ENCODE peak calls at places on chromosomes 13 and 19, in nine cellular contexts. Z, W, S, H, D, T, G, Y and I are unnamed samples. For H3K4me1, the result is how much of the 10 kb centered on the place peaks cover.

GRCh38 chr13:51624207-51624606 is 39.9 kb downstream of the WDFY2 start:
- DNase-seq in Z (no peak), W (no peak), S (no peak), H (no peak), D (no peak), T (no peak), G (no peak), Y (no peak), I (no peak)

GRCh38 chr13:51249254-51249653 is 27.1 kb downstream of the FAM124A start:
- DNase-seq in Z (no peak), W (no peak), S (no peak), H (no peak), D (no peak), T (no peak), G (peak), Y (peak), I (peak)

GRCh38 chr13:32650705-32651311 is 64.6 kb downstream of the PDS5B start:
- DNase-seq in Z (peak), W (peak), S (peak), H (no peak), D (no peak), T (peak), G (peak), Y (peak), I (peak)

GRCh38 chr19:45356760-45357444 is 13.5 kb downstream of the ERCC2 start:
- DNase-seq in Z (no peak), W (no peak), S (no peak), H (no peak), D (no peak), T (no peak), G (no peak), Y (no peak), I (no peak)

GRCh38 chr13:49436890-49437289 is 7.0 kb downstream of the CAB39L start:
- DNase-seq in Z (peak), W (no peak), S (peak), H (peak), D (no peak), T (no peak), G (peak), Y (peak), I (peak)

GRCh38 chr19:16366433-16367268 is 42.0 kb downstream of the KLF2 start:
- DNase-seq in Z (no peak), W (no peak), S (no peak), H (no peak), D (no peak), T (no peak), G (no peak), Y (no peak), I (no peak)

GRCh38 chr13:52449323-52450011 is 967 bp downstream of the VPS36 start:
- DNase-seq in Z (no peak), W (peak), S (no peak), H (no peak), D (no peak), T (no peak), G (no peak), Y (peak), I (no peak)

GRCh38 chr13:94163535-94163934 is 315.9 kb downstream of the DCT start:
- DNase-seq in Z (no peak), W (no peak), S (no peak), H (no peak), D (no peak), T (no peak), G (no peak), Y (no peak), I (no peak)

GRCh38 chr13:46211116-46211515 is 612 bp upstream of the LRRC63 start:
- DNase-seq in Z (peak), W (peak), S (no peak), H (no peak), D (no peak), T (no peak), G (no peak), Y (no peak), I (no peak)

GRCh38 chr19:10915511-10916091 is 12.8 kb downstream of the YIPF2 start:
- DNase-seq in Z (no peak), W (no peak), S (peak), H (no peak), D (no peak), T (no peak), G (peak), Y (peak), I (peak)

DNA sequence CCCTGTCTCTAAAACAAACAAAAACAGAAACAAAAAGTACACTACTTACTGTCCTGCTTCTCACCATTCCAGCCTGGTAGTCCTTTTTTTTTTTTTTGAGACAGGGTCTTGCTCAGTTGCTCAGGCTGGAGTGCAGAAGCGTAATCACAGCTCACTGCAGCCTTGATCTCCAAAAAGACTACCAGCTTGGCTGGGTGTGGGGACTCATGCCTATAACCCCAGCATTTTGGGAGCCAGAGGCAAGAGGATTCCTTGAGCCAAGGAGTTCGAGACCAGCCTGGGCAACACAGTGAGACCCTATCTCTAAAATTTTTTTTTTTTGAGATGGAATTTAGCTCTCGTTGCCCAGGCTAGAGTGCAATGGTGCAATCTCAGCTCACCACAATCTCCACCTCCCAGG is 5.1 kb upstream of the GDF15 start:
- DNase-seq in Z (no peak), W (no peak), S (no peak), H (no peak), D (no peak), T (no peak), G (no peak), Y (no peak), I (no peak)
- H3K4me1 ChIP-seq in Z (half or more), W (under half), S (under half), H (under half), D (under half), T (under half), G (under half), Y (under half), I (under half)

DNA sequence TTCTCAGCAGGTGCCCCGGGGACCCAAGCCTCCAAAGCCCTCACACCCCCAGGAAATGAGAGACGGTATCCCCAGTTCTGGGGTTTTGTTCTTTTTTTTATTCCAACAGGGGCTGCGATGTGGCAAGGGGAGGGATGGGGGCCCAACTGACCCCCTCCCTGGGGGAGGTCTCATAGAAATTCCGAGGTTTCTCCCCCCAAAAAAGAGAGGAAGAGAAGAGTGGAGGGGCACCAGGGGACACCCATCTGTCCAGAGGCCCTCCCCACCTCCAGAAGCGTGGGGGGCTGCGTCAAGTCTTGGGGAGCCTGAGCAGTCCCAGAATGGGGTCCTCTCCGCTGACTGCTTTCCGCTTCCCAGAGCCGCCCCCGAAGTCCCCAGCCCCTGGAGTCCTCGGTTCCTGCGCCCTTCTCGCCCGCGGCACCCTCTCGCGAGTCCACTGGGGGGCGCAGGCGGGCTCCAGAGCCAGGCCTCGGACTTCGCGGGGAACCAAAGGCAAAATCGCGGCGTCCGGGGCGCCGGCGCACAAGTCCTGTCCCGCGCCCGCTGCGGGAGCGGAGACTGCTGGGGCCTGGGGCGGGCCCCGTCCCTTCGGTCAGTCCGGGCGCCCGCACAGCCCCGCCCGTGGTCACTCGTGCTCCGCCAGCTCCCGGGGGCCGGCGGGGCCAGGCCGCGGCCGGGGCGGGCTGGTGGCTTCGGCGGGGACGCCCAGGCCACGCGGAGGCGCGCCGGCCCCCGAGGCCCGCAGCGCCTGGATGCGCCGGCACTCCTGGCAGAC is 4.4 kb upstream of the ATP1A3 start:
- DNase-seq in Z (peak), W (no peak), S (peak), H (peak), D (no peak), T (no peak), G (peak), Y (no peak), I (no peak)
- H3K27ac ChIP-seq in Z (peak), W (no peak), S (no peak), H (no peak), D (no peak), T (no peak), G (no peak), Y (no peak), I (no peak)

GRCh38 chr19:1290245-1290698 is 4.6 kb downstream of the EFNA2 start:
- DNase-seq in Z (no peak), W (no peak), S (no peak), H (no peak), D (no peak), T (no peak), G (no peak), Y (no peak), I (no peak)
- H3K4me1 ChIP-seq in Z (under half), W (under half), S (under half), H (under half), D (under half), T (under half), G (under half), Y (under half), I (under half)

DNA sequence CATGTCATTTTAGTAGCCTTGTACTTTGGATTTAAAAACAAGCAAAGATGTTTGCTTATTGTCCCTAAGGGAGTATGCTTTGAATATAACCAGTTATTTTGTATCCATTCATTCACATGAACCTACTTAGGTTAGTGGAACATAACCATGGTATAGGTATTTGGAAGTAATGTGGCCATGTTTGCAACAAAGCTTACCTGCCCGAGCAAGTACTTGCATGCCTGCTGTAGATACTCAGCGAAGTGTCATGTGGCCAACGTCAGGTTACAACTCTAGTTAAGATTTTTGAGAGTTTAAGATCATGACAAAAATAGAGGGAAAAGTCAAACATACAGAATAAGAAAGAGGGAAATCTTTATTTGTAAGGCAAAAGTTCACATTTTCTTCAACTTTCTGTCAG is 57.2 kb downstream of the COG6 start:
- DNase-seq in Z (no peak), W (no peak), S (no peak), H (no peak), D (no peak), T (no peak), G (no peak), Y (peak), I (no peak)
- H3K27ac ChIP-seq in Z (no peak), W (no peak), S (no peak), H (no peak), D (no peak), T (no peak), G (no peak), Y (peak), I (no peak)

GRCh38 chr19:21396893-21397572 is at the start of gene ZNF493:
- DNase-seq in Z (peak), W (peak), S (peak), H (peak), D (peak), T (peak), G (peak), Y (peak), I (peak)

GRCh38 chr19:21396121-21396520 is 812 bp upstream of the ZNF493 start:
- DNase-seq in Z (no peak), W (no peak), S (no peak), H (no peak), D (no peak), T (no peak), G (no peak), Y (no peak), I (no peak)

GRCh38 chr19:21402303-21402985 is 5.5 kb downstream of the ZNF493 start:
- DNase-seq in Z (no peak), W (no peak), S (no peak), H (no peak), D (no peak), T (no peak), G (no peak), Y (no peak), I (no peak)

GRCh38 chr19:21398851-21399250 is 1.9 kb downstream of the ZNF493 start:
- DNase-seq in Z (no peak), W (no peak), S (peak), H (no peak), D (no peak), T (no peak), G (peak), Y (peak), I (peak)
- H3K4me1 ChIP-seq in Z (under half), W (under half), S (under half), H (under half), D (under half), T (under half), G (under half), Y (under half), I (under half)

GRCh38 chr19:30222428-30222873 is 149.7 kb upstream of the ZNF536 start:
- DNase-seq in Z (no peak), W (no peak), S (peak), H (peak), D (no peak), T (no peak), G (no peak), Y (no peak), I (no peak)

GRCh38 chr19:30225615-30226463 is 146.3 kb upstream of the ZNF536 start:
- DNase-seq in Z (no peak), W (no peak), S (peak), H (no peak), D (no peak), T (no peak), G (no peak), Y (no peak), I (no peak)

GRCh38 chr19:30222993-30223865 is 149.0 kb upstream of the ZNF536 start:
- DNase-seq in Z (no peak), W (no peak), S (no peak), H (no peak), D (no peak), T (no peak), G (no peak), Y (no peak), I (no peak)

GRCh38 chr19:30224689-30225606 is 147.2 kb upstream of the ZNF536 start:
- DNase-seq in Z (peak), W (no peak), S (peak), H (no peak), D (no peak), T (no peak), G (no peak), Y (no peak), I (no peak)

DNA sequence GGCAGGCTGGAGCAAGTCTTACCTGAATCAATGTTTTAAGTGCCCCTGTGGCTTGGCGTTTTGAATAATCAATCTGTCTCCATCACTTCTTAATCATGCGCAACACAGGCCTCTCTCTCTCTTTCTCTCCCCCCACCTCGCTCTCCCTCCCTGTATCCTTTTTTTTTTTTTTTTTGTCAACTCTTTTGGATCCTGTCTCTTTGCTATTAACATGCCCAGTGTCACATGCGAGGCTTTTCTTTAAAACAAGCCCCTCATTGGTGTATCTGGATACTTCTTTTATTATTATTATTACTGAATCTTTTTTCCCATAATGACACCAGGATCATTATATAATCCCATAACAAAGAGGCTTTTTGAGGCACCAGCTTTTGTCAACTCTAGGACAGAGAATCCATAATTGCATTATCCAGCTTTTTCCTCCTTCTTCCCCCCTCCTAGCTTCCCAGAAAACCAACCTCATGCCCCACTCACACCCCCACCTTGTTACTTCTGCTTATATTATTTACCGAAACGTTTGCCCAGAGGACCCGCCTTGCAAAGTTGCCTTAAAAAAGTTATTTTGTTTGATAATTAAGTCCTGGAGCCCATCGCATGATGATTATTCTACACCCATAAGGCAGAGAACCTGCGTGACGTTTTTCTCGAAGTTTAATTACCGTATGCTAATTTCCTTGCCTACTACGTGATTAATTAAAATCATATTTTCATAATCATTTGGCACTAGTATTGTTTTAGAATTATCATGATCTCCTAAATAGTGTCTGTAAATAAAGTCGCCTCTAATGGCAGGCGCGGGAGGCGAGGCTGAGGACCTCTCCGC is 148.1 kb upstream of the ZNF536 start:
- DNase-seq in Z (no peak), W (no peak), S (no peak), H (no peak), D (no peak), T (no peak), G (no peak), Y (no peak), I (no peak)
- H3K27ac ChIP-seq in Z (no peak), W (no peak), S (no peak), H (no peak), D (no peak), T (no peak), G (no peak), Y (no peak), I (no peak)

DNA sequence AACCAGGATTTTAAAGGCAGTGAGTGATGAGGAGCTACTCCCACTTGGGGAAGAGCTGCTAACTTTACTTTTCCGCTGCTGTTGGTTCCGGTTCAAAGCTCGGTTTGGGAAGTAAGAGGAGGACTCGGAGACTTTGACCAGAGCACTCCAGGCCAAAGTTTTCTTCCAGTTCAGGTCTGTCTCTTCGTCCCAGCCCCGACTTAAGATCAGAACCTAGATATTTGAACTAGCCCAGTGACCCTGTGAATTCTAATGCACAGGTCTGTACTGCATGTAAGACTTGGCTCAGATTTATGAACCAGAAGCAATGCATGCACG is 2.0 kb downstream of the COL4A2 start:
- DNase-seq in Z (no peak), W (no peak), S (no peak), H (no peak), D (no peak), T (peak), G (no peak), Y (no peak), I (no peak)
- H3K4me1 ChIP-seq in Z (half or more), W (half or more), S (under half), H (half or more), D (under half), T (under half), G (under half), Y (half or more), I (half or more)

GRCh38 chr13:43058836-43059235 is 35.5 kb downstream of the DNAJC15 start:
- DNase-seq in Z (no peak), W (peak), S (no peak), H (no peak), D (no peak), T (no peak), G (no peak), Y (no peak), I (peak)

GRCh38 chr13:43061496-43062280 is 38.3 kb downstream of the DNAJC15 start:
- DNase-seq in Z (no peak), W (no peak), S (no peak), H (no peak), D (no peak), T (no peak), G (no peak), Y (peak), I (no peak)

GRCh38 chr13:43058318-43058674 is 34.9 kb downstream of the DNAJC15 start:
- DNase-seq in Z (peak), W (no peak), S (peak), H (no peak), D (no peak), T (no peak), G (peak), Y (peak), I (peak)

GRCh38 chr13:43054803-43055802 is 31.7 kb downstream of the DNAJC15 start:
- DNase-seq in Z (peak), W (peak), S (peak), H (peak), D (no peak), T (peak), G (peak), Y (peak), I (peak)

GRCh38 chr13:43057653-43058317 is 34.4 kb downstream of the DNAJC15 start:
- DNase-seq in Z (no peak), W (peak), S (no peak), H (no peak), D (no peak), T (no peak), G (no peak), Y (no peak), I (peak)
- H3K27ac ChIP-seq in Z (peak), W (peak), S (peak), H (peak), D (peak), T (peak), G (no peak), Y (peak), I (peak)

GRCh38 chr13:114153485-114154080 is 21.2 kb upstream of the RASA3 start:
- DNase-seq in Z (no peak), W (no peak), S (no peak), H (no peak), D (no peak), T (no peak), G (no peak), Y (no peak), I (no peak)
- H3K4me1 ChIP-seq in Z (under half), W (under half), S (under half), H (under half), D (under half), T (under half), G (under half), Y (under half), I (under half)

DNA sequence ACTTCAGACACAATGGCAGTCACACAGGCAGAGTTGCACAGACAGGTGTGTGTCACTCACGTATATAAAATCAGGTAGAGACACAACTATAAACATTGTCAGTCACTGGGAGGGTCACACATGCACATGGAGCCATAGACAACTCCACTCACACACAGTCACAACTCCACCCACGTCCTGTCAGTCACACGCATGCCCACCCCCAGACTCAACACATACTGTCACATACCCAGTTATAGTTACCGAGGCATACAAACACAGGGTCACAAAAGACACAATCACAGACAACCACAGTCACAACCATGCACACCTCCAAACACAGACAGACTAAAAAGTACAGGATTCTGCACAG is 1.5 kb downstream of the NUMBL start:
- DNase-seq in Z (no peak), W (no peak), S (no peak), H (no peak), D (no peak), T (no peak), G (no peak), Y (no peak), I (no peak)
- H3K27ac ChIP-seq in Z (peak), W (no peak), S (peak), H (peak), D (peak), T (peak), G (peak), Y (no peak), I (no peak)